ENCODE peak calls at places on chromosomes 4 and X, in nine cellular contexts. N, J, V, E, Z, K, C, W and M are unnamed samples.

GRCh38 chr4:105472871-105473339 is 957 bp downstream of the PPA2 start:
- DNase-seq in J (no peak), N (no peak), V (no peak), K (no peak), W (no peak), E (peak), Z (no peak), C (no peak), M (no peak)

GRCh38 chrX:8288590-8288989 is 117.5 kb upstream of the VCX2 start:
- DNase-seq in N (no peak), E (no peak), K (no peak), Z (no peak), W (peak), J (no peak), V (no peak), C (no peak), M (no peak)

GRCh38 chr4:7754565-7755262 is 184.9 kb downstream of the AFAP1 start:
- DNase-seq in J (no peak), Z (no peak), W (no peak), V (no peak), N (no peak), E (no peak), C (no peak), K (no peak), M (no peak)

GRCh38 chr4:15504041-15504440 is 34.4 kb downstream of the CC2D2A start:
- DNase-seq in K (no peak), Z (no peak), E (peak), N (no peak), V (no peak), J (no peak), W (no peak), C (no peak), M (no peak)

GRCh38 chr4:5940470-5941203 is 47.8 kb upstream of the CRMP1 start:
- DNase-seq in E (peak), W (no peak), Z (no peak), K (peak), J (no peak), V (no peak), N (no peak), C (no peak), M (no peak)

GRCh38 chr4:25401066-25401465 is 24.0 kb downstream of the ANAPC4 start:
- DNase-seq in K (no peak), N (no peak), V (no peak), Z (no peak), W (peak), E (peak), C (no peak), J (no peak), M (no peak)

GRCh38 chr4:7332216-7333023 is 102.3 kb downstream of the PSAPL1 start:
- DNase-seq in K (no peak), C (peak), E (peak), Z (no peak), N (no peak), J (no peak), W (peak), V (peak), M (peak)

GRCh38 chrX:102063445-102064074 is 61.9 kb upstream of the TCEAL2 start:
- DNase-seq in Z (no peak), C (no peak), J (no peak), E (no peak), V (no peak), N (no peak), W (peak), K (no peak), M (no peak)

GRCh38 chrX:24005028-24005427 is 22.0 kb downstream of the KLHL15 start:
- DNase-seq in Z (no peak), N (no peak), W (no peak), E (no peak), V (no peak), J (no peak), K (no peak), C (no peak), M (no peak)

GRCh38 chr4:56372774-56373173 is 14.5 kb downstream of the AASDH start:
- DNase-seq in W (peak), J (no peak), C (no peak), Z (no peak), K (no peak), V (no peak), E (no peak), N (no peak), M (no peak)

GRCh38 chrX:84188320-84188834 is 378 bp upstream of the RPS6KA6 start:
- DNase-seq in E (peak), J (no peak), V (no peak), N (peak), C (peak), W (peak), Z (peak), K (no peak), M (peak)

GRCh38 chrX:77749695-77750094 is 36.3 kb downstream of the ATRX start:
- DNase-seq in N (no peak), V (no peak), Z (no peak), C (no peak), W (no peak), K (no peak), J (no peak), E (peak), M (no peak)

GRCh38 chr4:73704314-73705055 is 35.9 kb upstream of the CXCL8 start:
- DNase-seq in V (peak), N (no peak), C (peak), K (peak), W (peak), E (peak), J (no peak), Z (no peak), M (peak)

GRCh38 chr4:1172971-1173757 is 781 bp upstream of the SPON2 start:
- DNase-seq in V (peak), C (peak), E (peak), K (no peak), W (no peak), Z (peak), J (peak), N (no peak), M (peak)

DNA sequence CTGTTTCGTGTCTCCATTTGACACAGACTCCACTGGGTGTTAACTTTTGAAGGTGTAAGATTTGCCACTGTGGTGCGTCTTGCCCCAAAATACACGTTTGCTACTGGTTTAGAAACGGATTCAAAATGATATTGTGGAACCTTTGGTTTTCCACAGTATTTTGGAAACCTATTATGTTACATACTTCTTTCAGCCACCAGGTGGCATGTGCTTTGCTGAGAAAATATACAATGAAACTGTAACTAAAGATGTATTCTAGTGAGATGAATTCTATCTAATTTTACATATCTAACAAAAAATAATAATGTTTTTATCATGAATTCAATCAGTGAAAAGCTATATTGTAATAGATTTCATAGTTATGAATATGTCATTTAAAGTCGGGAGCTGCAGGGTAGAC is 28.4 kb upstream of the SLITRK4 start:
- DNase-seq in Z (no peak), C (no peak), E (peak), K (no peak), V (no peak), N (peak), W (no peak), J (no peak), M (no peak)
- TF ChIP-seq CTCF in Z (peak), C (no peak), E (peak), K (peak), V (peak), N (peak), W (peak), J (peak), M (peak)

GRCh38 chrX:86102341-86102740 is 45.9 kb upstream of the DACH2 start:
- DNase-seq in E (no peak), K (no peak), N (no peak), W (no peak), Z (no peak), V (no peak), J (no peak), C (no peak), M (no peak)
- TF ChIP-seq CTCF in E (no peak), K (no peak), N (no peak), W (no peak), Z (no peak), V (no peak), J (no peak), C (no peak), M (no peak)

GRCh38 chr4:111811661-111812060 is 333.6 kb upstream of the FAM241A start:
- DNase-seq in C (no peak), E (no peak), K (no peak), V (no peak), Z (no peak), N (no peak), W (no peak), J (no peak), M (no peak)

GRCh38 chr4:111807556-111807955 is 337.7 kb upstream of the FAM241A start:
- DNase-seq in V (no peak), J (no peak), W (no peak), E (no peak), N (no peak), K (no peak), Z (no peak), C (no peak), M (no peak)

GRCh38 chr4:111808174-111808573 is 337.1 kb upstream of the FAM241A start:
- DNase-seq in C (no peak), Z (no peak), N (no peak), K (no peak), V (no peak), E (no peak), J (no peak), W (no peak), M (no peak)

GRCh38 chr4:111802191-111802590 is 343.1 kb upstream of the FAM241A start:
- DNase-seq in W (peak), C (no peak), E (peak), V (no peak), J (no peak), Z (no peak), K (no peak), N (no peak), M (no peak)

GRCh38 chr4:111806331-111806730 is 338.9 kb upstream of the FAM241A start:
- DNase-seq in V (no peak), K (no peak), W (no peak), N (peak), C (no peak), Z (no peak), E (no peak), J (no peak), M (no peak)
- TF ChIP-seq CTCF in V (no peak), K (no peak), W (peak), N (peak), C (no peak), Z (no peak), E (peak), J (no peak), M (no peak)

DNA sequence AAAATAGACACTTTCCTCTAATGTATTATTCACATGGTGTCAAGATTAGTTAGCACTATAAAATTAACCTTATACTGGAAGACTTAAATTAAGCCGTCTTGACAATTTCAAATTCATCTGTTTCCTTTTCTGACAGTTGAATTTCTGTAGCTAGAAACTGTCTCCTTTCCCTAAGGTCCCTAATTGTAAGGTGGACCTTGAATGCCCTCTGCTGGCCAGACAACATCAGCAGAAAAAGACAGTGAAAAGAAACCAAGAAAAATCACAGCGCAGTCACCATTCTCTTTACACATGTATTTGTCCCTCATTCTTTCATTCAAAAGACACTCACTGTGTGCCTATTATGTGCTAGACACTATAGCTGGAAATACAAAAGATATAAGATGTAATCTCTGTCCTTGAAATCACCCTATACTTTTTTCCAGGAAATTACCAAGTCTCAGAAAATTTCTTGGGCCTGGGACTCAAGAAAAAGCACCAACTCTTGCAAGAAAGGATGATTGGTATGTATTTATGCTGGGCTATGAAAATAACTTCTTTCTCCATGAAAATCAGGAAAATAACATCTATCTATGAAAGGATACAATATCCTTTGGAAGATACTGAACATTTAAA is 32.7 kb upstream of the AMBN start:
- DNase-seq in N (peak), E (peak), W (peak), J (no peak), Z (peak), K (peak), C (no peak), V (peak), M (no peak)
- TF ChIP-seq CTCF in N (peak), E (peak), W (peak), J (peak), Z (peak), K (peak), C (peak), V (peak), M (peak)

GRCh38 chrX:136687457-136687856 is 39.5 kb downstream of the CD40LG start:
- DNase-seq in W (no peak), J (no peak), C (no peak), N (no peak), V (no peak), Z (no peak), K (no peak), E (no peak), M (no peak)
- TF ChIP-seq CTCF in W (no peak), J (no peak), C (no peak), N (no peak), V (no peak), Z (no peak), K (no peak), E (no peak), M (no peak)

GRCh38 chr4:175954685-175955084 is 111.0 kb upstream of the WDR17 start:
- DNase-seq in J (no peak), Z (no peak), C (no peak), V (no peak), K (no peak), W (no peak), E (no peak), N (no peak), M (no peak)
- TF ChIP-seq CTCF in J (no peak), Z (no peak), C (no peak), V (no peak), K (no peak), W (no peak), E (no peak), N (no peak), M (no peak)

DNA sequence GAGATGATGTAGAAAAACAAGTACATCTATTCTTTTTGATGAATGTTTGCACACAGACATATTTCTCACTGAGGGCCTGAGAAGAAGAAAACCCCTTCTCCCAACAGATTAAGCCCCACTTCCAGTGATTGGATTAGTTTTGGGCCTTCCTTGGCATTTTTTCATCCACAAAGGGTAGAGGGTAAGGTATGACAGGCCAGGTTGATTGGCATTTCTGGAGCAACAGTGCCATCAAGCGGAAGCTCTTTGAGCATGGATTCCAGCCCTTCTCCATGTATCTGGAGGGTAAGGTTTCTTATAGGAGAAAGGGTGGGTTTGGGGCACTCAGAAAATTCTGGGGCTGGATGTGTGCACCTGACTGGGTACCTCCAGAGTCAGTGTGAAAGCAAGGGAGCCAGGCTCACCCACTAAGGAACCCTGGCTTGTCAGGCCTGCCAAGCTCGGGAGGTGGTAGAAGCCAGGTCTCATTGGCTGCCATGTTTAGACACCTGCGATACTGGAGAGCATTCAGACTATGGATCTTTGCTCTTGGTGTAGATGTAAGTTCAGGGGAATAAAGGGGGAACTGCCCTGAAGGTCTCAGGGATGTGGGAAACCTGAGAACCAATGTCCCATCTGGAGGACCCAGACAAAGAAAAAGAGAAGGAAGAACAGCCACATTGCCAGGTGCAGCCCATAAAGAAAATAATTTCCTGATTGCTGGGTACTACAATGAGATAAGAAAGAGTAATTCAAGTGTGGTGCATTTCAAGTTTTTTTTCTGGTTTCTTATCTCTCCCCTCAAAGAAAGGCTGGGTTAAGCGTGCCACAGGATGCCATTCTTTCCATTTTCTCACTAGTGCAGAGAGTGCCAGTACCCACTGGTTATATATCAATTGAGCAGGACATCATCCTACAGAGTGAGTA is 222.3 kb upstream of the AGTR2 start:
- DNase-seq in Z (no peak), N (no peak), E (no peak), V (no peak), C (no peak), J (peak), K (peak), W (no peak), M (no peak)
- TF ChIP-seq CTCF in Z (no peak), N (no peak), E (no peak), V (no peak), C (no peak), J (no peak), K (peak), W (peak), M (no peak)

DNA sequence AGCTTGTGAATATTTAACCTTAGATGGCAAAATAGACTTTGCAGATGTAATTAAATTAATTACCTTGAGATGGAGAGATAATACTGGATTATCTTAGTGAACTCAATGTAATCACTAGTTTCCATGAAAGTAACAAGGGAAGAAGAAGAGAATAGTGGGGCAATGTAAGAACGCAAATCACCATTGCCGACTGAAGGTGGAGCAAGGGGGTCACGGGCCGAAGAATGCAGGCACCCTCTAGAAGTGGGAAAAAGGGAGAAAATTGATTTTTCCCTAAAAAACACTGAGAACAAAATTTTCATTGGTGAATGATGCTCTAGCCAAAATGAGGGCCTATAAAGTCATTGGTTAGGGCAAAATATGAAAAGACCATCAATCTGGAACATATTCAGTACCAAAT is 375.6 kb upstream of the EPHA5 start:
- DNase-seq in J (no peak), W (no peak), V (no peak), C (no peak), N (no peak), K (no peak), Z (no peak), E (no peak), M (no peak)
- TF ChIP-seq CTCF in J (no peak), W (no peak), V (peak), C (no peak), N (no peak), K (no peak), Z (no peak), E (no peak), M (no peak)

DNA sequence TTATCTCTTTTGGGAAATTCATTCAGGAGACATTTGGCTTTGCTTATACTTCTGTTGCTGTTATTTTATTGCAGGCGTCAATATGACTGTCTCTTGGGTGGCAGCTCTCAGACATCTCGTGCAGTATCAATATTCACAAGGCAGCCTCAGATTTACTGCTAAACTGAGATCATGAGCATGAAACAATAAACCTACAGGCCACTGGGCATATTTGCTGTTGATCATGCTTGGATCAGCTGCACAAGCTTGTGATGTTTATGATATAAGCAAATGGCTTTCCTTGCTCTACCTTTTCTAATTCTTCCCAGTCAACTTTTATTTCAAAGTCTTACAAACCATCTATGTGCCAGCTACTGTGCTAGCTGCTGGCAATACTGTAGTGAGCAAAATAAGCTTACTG is 39.2 kb downstream of the TSPAN5 start:
- DNase-seq in C (no peak), N (no peak), J (no peak), Z (no peak), E (no peak), W (no peak), K (no peak), V (no peak), M (no peak)
- TF ChIP-seq CTCF in C (no peak), N (no peak), J (no peak), Z (no peak), E (no peak), W (no peak), K (no peak), V (no peak), M (no peak)

GRCh38 chr4:72496119-72496518 is 72.9 kb downstream of the ADAMTS3 start:
- DNase-seq in Z (no peak), K (no peak), C (no peak), E (peak), W (peak), J (no peak), V (peak), N (no peak), M (no peak)
- TF ChIP-seq CTCF in Z (no peak), K (peak), C (no peak), E (no peak), W (peak), J (peak), V (peak), N (no peak), M (no peak)